ENCODE peak calls at places on chromosomes 2 and 18, in seven cellular contexts. T, U, D, X, B, K and V are unnamed samples. For H3K9me3, the result is how much of the 10 kb centered on the place peaks cover.

GRCh38 chr2:232328038-232328435 is 50.5 kb upstream of the ALPP start:
- DNase-seq in U (peak), D (no peak), X (no peak), B (peak), T (no peak), K (no peak), V (peak)

GRCh38 chr2:10048501-10049171 is 5.3 kb downstream of the KLF11 start:
- DNase-seq in K (no peak), B (no peak), X (peak), D (no peak), U (peak), T (no peak), V (peak)

GRCh38 chr2:126905991-126906390 is 7.3 kb downstream of the TEX51 start:
- DNase-seq in B (no peak), X (no peak), T (no peak), U (peak), K (peak), D (no peak), V (peak)

GRCh38 chr18:72161686-72162085 is 382.5 kb downstream of the CBLN2 start:
- DNase-seq in U (no peak), K (no peak), T (no peak), D (no peak), B (no peak), X (no peak), V (no peak)

GRCh38 chr2:98532761-98533160 is 75.6 kb downstream of the COA5 start:
- DNase-seq in K (no peak), X (no peak), B (no peak), D (no peak), U (no peak), T (no peak), V (no peak)

GRCh38 chr2:151334082-151334815 is 23.1 kb upstream of the TNFAIP6 start:
- DNase-seq in B (no peak), D (peak), U (no peak), K (no peak), T (no peak), X (peak), V (no peak)

GRCh38 chr2:112757265-112757664 is 7.1 kb downstream of the CKAP2L start:
- DNase-seq in U (no peak), K (no peak), T (no peak), B (no peak), X (no peak), D (no peak), V (no peak)

GRCh38 chr18:32770651-32771168 is 2.1 kb downstream of the KLHL14 start:
- DNase-seq in T (no peak), D (no peak), U (peak), X (no peak), B (peak), K (no peak), V (peak)

GRCh38 chr18:46891742-46892214 is 25.5 kb downstream of the PIAS2 start:
- DNase-seq in T (no peak), X (no peak), K (no peak), B (no peak), D (no peak), U (no peak), V (no peak)

GRCh38 chr2:36748166-36748565 is 51.7 kb downstream of the VIT start:
- DNase-seq in B (no peak), K (no peak), U (no peak), X (no peak), T (no peak), D (no peak), V (no peak)

GRCh38 chr18:36296591-36297418 is 708 bp upstream of the FHOD3 start:
- DNase-seq in T (peak), B (peak), U (peak), K (no peak), X (peak), D (peak), V (peak)

GRCh38 chr2:223101340-223102039 is 49.5 kb downstream of the KCNE4 start:
- DNase-seq in B (peak), K (no peak), U (peak), D (no peak), X (peak), T (no peak), V (no peak)

GRCh38 chr18:41113885-41114482 is 841.0 kb upstream of the PIK3C3 start:
- DNase-seq in X (peak), B (no peak), K (no peak), D (no peak), U (no peak), T (no peak), V (no peak)

GRCh38 chr18:8660316-8660715 is 45.0 kb upstream of the MTCL1 start:
- DNase-seq in T (no peak), X (no peak), D (no peak), B (no peak), U (no peak), K (no peak), V (no peak)

GRCh38 chr18:64017870-64018269 is 48.0 kb downstream of the SERPINB8 start:
- DNase-seq in B (no peak), X (peak), D (no peak), T (no peak), U (no peak), K (no peak), V (no peak)

GRCh38 chr18:7877609-7878008 is 310.5 kb downstream of the PTPRM start:
- DNase-seq in T (no peak), B (no peak), D (no peak), X (peak), U (no peak), K (no peak), V (no peak)

GRCh38 chr2:106161938-106162814 is 31.9 kb downstream of the UXS1 start:
- DNase-seq in K (no peak), X (peak), D (no peak), T (peak), B (no peak), U (no peak), V (peak)

GRCh38 chr2:102143450-102143985 is 972 bp downstream of the IL1R1 start:
- DNase-seq in T (no peak), B (no peak), U (peak), X (no peak), K (no peak), D (no peak), V (peak)

GRCh38 chr2:102142829-102143449 is 393 bp downstream of the IL1R1 start:
- DNase-seq in T (no peak), D (no peak), K (no peak), B (peak), X (no peak), U (peak), V (no peak)

GRCh38 chr2:102145939-102146338 is 3.4 kb downstream of the IL1R1 start:
- DNase-seq in T (no peak), X (no peak), U (no peak), B (no peak), D (no peak), K (no peak), V (no peak)

GRCh38 chr2:102144128-102144527 is 1.6 kb downstream of the IL1R1 start:
- DNase-seq in B (no peak), U (no peak), T (no peak), D (no peak), X (no peak), K (no peak), V (no peak)

GRCh38 chr2:102145107-102145506 is 2.6 kb downstream of the IL1R1 start:
- DNase-seq in K (no peak), B (no peak), D (no peak), T (no peak), U (no peak), X (no peak), V (no peak)
- H3K9me3 ChIP-seq in K (under half), B (under half), D (under half), T (under half), U (under half), X (under half), V (under half)

GRCh38 chr2:53515435-53516332 is 251.9 kb upstream of the CHAC2 start:
- DNase-seq in U (peak), K (no peak), B (peak), D (no peak), T (no peak), X (peak), V (no peak)
- TF ChIP-seq CTCF in U (peak), K (no peak), B (peak), D (no peak), T (no peak), X (peak), V (no peak)

DNA sequence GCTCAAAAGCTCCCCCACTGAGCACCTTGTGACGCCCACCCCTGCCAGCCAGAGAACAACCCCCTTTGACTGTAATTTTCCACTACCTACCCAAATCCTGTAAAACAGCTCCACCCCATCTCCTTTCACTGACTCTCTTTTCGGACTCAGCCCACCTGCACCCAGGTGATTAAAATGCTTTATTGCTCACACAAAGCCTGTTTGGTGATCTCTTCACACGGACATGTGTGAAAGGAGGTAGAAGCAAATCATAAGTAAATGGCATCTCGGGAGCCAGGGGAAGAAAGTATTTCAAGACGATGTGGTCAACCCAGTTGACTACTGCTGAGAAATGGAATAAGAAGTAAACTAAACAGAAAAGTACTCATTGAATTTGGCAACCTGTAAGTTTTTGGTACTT is 11.2 kb upstream of the NCKAP1 start:
- DNase-seq in K (no peak), D (no peak), T (no peak), U (peak), X (no peak), B (peak), V (no peak)
- H3K9me3 ChIP-seq in K (under half), D (under half), T (under half), U (under half), X (under half), B (under half), V (under half)

GRCh38 chr2:160019374-160020098 is 42.9 kb downstream of the PLA2R1 start:
- DNase-seq in T (no peak), K (no peak), B (no peak), U (no peak), X (no peak), D (no peak), V (no peak)

DNA sequence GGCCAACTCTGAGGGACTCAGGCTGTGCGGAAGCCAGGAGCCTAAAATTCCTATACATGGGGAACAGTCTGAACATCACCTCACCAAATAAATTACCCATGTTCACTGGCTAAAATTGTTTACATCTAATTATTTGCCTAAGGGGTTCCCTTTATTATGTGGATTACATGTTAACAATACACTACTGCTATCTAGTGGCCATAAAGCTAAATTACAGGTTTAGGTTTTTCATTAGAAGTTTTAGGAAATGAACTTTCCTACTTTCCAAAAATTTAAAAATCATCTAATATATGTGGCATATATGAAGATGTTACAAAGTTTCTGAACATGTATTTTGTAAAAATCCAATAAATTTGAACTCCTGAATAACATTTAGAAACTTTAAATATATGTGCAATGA is 40.3 kb downstream of the PLA2R1 start:
- DNase-seq in U (no peak), D (no peak), X (peak), B (no peak), T (no peak), K (no peak), V (no peak)
- TF ChIP-seq CTCF in U (peak), D (no peak), X (peak), B (peak), T (peak), K (no peak), V (no peak)

DNA sequence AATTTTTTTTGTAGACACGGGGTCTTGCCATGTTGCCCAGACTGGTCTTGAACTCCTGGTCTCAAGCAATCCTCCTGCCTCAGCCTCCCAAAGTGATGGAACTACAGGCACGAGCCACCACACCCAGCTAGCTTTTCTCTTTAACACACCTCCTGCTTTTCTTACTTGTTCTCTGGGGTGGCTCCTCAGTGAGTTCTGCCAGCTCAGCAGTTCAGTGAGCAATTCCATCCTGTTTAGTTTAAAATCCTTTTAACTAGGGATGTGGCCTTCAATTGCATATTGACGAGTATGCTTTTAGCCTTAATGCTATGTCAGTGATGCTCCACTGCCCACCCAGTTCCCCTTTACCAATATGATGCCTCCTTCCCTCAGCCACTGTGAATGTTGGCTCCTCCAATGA is 16.1 kb downstream of the ZNF397 start:
- DNase-seq in B (no peak), D (no peak), T (no peak), K (no peak), X (no peak), U (no peak), V (no peak)
- H3K9me3 ChIP-seq in B (under half), D (under half), T (under half), K (under half), X (under half), U (under half), V (under half)

DNA sequence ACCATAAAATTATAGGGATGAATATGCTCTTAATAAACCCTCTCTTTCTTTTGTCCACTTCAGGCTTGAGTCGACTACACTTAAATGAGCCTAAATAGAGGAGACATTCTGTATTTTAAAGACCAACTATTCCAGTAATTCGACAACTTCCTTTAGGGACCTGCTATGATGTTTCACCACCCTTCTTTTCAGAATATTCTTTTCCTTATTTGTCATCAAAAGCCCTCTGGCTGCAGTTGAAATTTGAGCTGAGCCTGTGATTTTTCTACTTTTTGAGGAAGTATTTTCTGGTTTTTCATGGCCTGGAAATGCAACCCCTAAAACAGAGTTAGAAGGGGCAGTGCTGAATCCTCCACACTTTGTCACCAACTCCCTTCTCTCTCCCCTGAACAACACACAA is 286.9 kb downstream of the EPHA4 start:
- DNase-seq in K (no peak), D (no peak), U (no peak), T (no peak), B (no peak), X (no peak), V (no peak)
- TF ChIP-seq CTCF in K (no peak), D (no peak), U (no peak), T (no peak), B (no peak), X (no peak), V (no peak)

DNA sequence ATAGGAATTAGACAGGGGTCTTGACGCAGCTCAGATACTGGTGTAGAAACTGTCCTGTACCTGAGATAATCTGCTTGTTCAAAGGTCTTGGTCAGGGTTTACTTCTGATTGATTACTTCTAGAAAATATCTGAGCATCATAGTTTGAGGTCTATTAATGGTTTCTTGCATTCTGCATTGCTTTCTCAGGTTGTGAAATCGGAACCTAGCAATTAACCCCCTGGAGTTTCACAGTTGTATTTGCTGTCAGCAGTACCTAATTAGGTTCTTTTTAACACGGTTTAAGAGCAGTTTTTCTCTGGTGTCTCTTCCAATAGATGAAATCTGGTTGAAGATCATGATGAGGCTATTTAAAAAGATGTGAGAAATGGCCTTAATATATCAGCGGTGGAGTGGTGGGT is 428.6 kb upstream of the SYT4 start:
- DNase-seq in U (no peak), D (no peak), T (no peak), K (no peak), B (no peak), X (no peak), V (no peak)
- H3K9me3 ChIP-seq in U (under half), D (under half), T (under half), K (under half), B (under half), X (under half), V (under half)

DNA sequence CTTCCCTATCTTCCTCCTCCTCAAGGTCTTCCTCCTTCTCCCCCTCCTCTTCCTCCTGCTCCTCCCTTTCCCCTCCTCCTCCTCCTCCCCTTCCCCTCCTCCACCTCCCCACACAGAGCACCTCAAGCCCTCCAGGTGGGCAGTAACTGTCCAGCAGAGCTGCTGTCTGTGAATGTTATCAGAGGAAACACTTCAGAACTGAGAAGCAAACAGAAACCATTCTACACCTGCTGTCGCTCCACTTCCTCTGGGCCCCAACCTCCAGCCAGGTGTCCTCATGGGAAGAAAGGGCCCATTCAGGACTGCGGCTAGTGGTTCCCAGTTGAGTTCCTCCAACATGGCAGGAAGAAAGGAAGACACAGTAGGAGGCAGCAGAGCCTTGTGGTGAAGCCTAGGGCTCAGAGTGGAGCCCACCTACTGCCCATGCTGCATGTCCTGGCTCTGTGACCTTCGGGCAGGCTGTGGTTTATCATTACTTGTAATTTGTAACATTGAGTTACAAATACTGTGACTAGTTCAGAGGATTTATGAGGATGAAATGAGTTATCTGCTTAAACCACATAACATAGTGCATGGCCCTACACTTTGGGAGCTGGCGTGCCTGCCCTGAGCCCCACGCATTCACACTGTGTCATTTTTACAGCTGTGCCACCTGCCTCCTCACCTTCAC is 165.9 kb upstream of the ID2 start:
- DNase-seq in B (no peak), X (no peak), K (no peak), U (no peak), D (no peak), T (no peak), V (no peak)
- TF ChIP-seq CTCF in B (no peak), X (no peak), K (no peak), U (no peak), D (no peak), T (no peak), V (no peak)